ENCODE peak calls at places on chromosomes 6 and 20, in ten cellular contexts. D is cardiac fibroblast, B is astrocyte of the cerebellum, O is H7, R is bronchial epithelial cell, M is SJSA1, T is tibial nerve, C is A549, E is right atrium auricular region, I is left ventricle myocardium inferior. K is an unnamed sample.

GRCh38 chr20:16381444-16381843 is 191.8 kb downstream of the KIF16B start:
- DNase-seq in D (no peak), B (no peak), O (no peak), R (peak), M (no peak), T (no peak), C (no peak), E (no peak), I (no peak), K (no peak)

GRCh38 chr20:40156600-40157307 is 532.3 kb downstream of the MAFB start:
- DNase-seq in D (no peak), B (no peak), O (no peak), R (no peak), M (no peak), T (no peak), C (no peak), E (no peak), I (no peak), K (no peak)

GRCh38 chr20:22795897-22796296 is 211.5 kb upstream of the FOXA2 start:
- DNase-seq in D (peak), B (peak), O (no peak), R (peak), M (peak), T (peak), C (peak), E (peak), I (peak), K (peak)

GRCh38 chr20:14521436-14521835 is 184.0 kb upstream of the FLRT3 start:
- DNase-seq in D (peak), B (no peak), O (no peak), R (peak), M (no peak), T (no peak), C (peak), E (no peak), I (no peak), K (no peak)

GRCh38 chr6:116387374-116387773 is 16.6 kb downstream of the DSE start:
- DNase-seq in D (peak), B (no peak), O (no peak), R (peak), M (no peak), T (no peak), C (peak), E (no peak), I (no peak), K (peak)

GRCh38 chr20:6421321-6422030 is 298.6 kb upstream of the FERMT1 start:
- DNase-seq in D (no peak), B (no peak), O (no peak), R (no peak), M (no peak), T (no peak), C (no peak), E (no peak), I (no peak), K (no peak)

GRCh38 chr6:25934735-25935313 is 4.3 kb upstream of the SLC17A2 start:
- DNase-seq in D (peak), B (no peak), O (no peak), R (peak), M (no peak), T (no peak), C (no peak), E (no peak), I (no peak), K (no peak)

GRCh38 chr6:24517659-24518538 is 23.1 kb downstream of the ALDH5A1 start:
- DNase-seq in D (no peak), B (no peak), O (no peak), R (no peak), M (no peak), T (no peak), C (no peak), E (no peak), I (no peak), K (no peak)

GRCh38 chr6:125807293-125807692 is 16.5 kb downstream of the NCOA7 start:
- DNase-seq in D (no peak), B (no peak), O (no peak), R (no peak), M (no peak), T (no peak), C (no peak), E (no peak), I (no peak), K (no peak)

GRCh38 chr20:11891827-11892521 is 25.7 kb upstream of the BTBD3 start:
- DNase-seq in D (peak), B (peak), O (peak), R (peak), M (peak), T (no peak), C (peak), E (peak), I (peak), K (peak)

DNA sequence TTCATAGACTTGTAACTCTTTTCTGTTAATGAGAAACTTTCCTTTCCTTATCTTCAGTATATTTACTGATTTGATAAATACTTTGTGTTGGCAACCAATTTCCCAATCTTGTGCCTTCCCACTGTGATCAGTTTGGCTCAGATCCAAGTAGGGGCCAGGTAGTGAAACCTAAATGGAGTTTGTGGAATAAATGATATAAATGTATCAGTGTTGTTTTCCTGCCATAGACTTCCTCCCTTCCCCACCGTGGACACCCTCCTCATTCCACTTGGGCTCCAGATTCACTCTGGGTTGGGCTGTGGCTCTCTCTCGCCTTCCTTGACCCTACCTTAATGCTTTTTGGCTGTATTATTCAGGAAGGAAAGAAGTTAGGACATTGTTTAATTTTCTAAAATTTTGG is 1.3 kb downstream of the ZKSCAN3 start:
- DNase-seq in D (no peak), B (no peak), O (no peak), R (no peak), M (no peak), T (no peak), C (no peak), E (no peak), I (no peak), K (no peak)
- H3K4me3 ChIP-seq in D (no peak), B (no peak), O (no peak), R (no peak), M (peak), T (no peak), C (no peak), E (no peak), I (peak), K (no peak)

GRCh38 chr20:63175031-63175895 is 40.7 kb downstream of the YTHDF1 start:
- DNase-seq in D (no peak), B (no peak), O (peak), R (no peak), M (no peak), T (no peak), C (no peak), E (no peak), I (no peak), K (no peak)
- H3K4me3 ChIP-seq in D (no peak), B (no peak), O (peak), R (no peak), M (no peak), T (no peak), C (peak), E (no peak), I (peak), K (no peak)

DNA sequence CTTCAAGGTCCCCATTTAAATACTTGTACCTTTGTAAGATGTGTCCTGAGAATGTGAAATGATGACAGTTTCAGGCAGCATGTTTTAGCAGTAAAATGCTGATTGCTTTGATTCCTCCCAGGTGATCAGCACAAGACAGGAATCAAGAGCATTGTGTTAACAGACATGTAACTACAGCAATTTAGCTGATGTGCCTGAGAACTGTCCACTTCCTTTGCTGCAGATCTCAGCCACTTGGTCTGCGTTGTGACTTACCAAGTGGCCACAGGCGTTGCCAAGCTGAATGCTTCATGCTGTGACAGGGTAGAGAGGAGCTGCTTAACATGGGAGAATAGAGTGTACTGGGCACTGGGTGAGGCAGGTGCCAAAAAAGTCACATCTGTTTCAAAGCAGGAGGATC is 767.0 kb upstream of the POU3F2 start:
- DNase-seq in D (no peak), B (no peak), O (no peak), R (no peak), M (no peak), T (no peak), C (no peak), E (no peak), I (no peak), K (no peak)
- H3K4me3 ChIP-seq in D (no peak), B (no peak), O (no peak), R (no peak), M (no peak), T (no peak), C (no peak), E (no peak), I (no peak), K (no peak)

GRCh38 chr6:157980288-157981131 is 1.2 kb upstream of the SYNJ2 start:
- DNase-seq in D (no peak), B (no peak), O (no peak), R (no peak), M (no peak), T (no peak), C (no peak), E (no peak), I (no peak), K (no peak)
- H3K4me3 ChIP-seq in D (no peak), B (peak), O (peak), R (peak), M (no peak), T (no peak), C (peak), E (no peak), I (peak), K (no peak)

GRCh38 chr20:63232235-63233060 is 3.3 kb upstream of the BIRC7 start:
- DNase-seq in D (peak), B (peak), O (no peak), R (peak), M (peak), T (no peak), C (peak), E (no peak), I (no peak), K (peak)
- H3K4me3 ChIP-seq in D (no peak), B (no peak), O (no peak), R (no peak), M (no peak), T (no peak), C (no peak), E (no peak), I (no peak), K (peak)

GRCh38 chr6:43268348-43268685 is 25.0 kb downstream of the TTBK1 start:
- DNase-seq in D (no peak), B (no peak), O (no peak), R (no peak), M (no peak), T (no peak), C (no peak), E (no peak), I (peak), K (no peak)

GRCh38 chr6:43271103-43271815 is 26.8 kb upstream of the SLC22A7 start:
- DNase-seq in D (no peak), B (no peak), O (no peak), R (no peak), M (no peak), T (no peak), C (no peak), E (no peak), I (no peak), K (no peak)

GRCh38 chr6:43268782-43269272 is 25.5 kb downstream of the TTBK1 start:
- DNase-seq in D (no peak), B (no peak), O (no peak), R (no peak), M (no peak), T (no peak), C (no peak), E (no peak), I (no peak), K (no peak)

GRCh38 chr6:43267619-43268347 is 24.5 kb downstream of the TTBK1 start:
- DNase-seq in D (no peak), B (no peak), O (peak), R (no peak), M (no peak), T (no peak), C (no peak), E (no peak), I (no peak), K (no peak)

DNA sequence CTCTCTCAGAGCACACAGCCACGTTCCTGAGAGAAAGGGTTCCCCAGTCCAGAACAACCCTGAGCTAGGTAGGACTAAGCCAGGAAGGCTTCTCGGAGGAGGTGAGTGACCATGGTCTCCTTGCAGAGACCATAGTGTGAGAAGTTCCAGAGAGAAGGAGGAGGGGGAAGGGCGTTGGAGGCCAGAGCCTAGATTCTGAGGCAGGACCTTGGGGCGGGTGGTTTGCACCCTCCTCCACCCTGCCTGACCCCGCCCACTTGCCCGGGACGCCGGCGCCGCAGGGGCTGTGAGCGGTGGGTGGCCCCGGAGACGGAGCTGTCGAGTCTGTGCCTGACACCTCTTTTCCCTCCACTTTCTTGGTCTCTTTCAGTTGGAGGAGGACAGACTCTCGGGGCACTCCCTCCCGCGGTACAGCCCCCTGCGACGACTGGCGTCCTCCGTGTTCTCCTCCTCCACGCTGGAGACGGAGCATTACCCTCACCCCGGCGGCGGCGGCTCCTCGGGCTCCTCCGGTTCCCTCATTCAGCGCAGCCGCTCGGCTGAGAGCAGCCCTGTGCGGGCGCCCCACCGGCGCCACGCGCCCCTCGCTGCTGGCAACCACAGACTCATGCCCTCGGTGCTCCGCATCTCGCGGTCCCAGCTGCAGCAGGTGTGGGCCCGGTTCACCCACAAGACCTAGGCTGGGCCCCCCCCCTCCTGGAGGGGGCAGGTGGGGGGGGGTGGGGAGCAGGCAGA is 26.2 kb downstream of the TTBK1 start:
- DNase-seq in D (no peak), B (no peak), O (peak), R (no peak), M (peak), T (no peak), C (no peak), E (no peak), I (no peak), K (no peak)
- H3K4me3 ChIP-seq in D (peak), B (no peak), O (peak), R (no peak), M (peak), T (peak), C (no peak), E (no peak), I (peak), K (peak)

DNA sequence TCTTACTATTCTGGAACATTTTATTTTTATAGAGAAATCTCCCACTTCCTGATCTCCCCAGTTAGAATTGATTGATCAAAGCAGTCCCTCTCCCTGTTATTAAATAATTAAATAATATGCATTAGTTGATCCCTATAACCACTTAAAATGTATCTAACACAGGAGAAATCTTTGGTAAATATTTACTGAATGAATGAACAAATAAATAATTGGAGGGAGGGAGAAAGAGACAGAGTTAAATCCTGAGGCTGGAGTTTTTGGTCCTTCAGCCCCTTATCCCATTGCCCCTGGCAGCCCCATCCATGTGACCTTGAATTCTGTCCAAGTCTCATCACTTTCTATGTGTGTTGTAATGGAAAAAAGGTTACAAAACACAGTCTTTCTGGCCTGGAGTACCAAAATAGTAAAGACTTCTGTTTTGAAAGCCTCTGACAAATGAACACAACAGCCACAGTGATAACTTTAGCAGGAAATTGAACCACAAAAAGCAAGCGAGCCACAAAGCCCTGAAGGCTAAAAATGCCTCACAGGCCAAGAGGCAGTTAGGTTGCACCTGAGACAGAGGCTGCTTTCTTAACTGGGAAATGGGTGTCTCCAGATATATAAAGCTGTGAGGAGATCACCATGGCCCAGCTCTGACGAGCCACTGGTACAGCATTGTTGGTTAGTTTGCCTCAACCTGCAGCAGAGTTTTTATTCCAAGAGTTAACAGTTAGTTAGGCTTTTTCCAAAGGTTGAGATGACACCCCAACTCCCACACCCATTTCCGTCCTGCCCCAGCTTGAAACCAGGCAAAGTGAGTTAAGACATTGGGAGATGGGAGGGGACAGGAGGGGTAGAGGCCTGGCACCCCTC is 11.3 kb downstream of the NT5E start:
- DNase-seq in D (peak), B (no peak), O (no peak), R (no peak), M (no peak), T (no peak), C (no peak), E (no peak), I (no peak), K (peak)
- H3K4me3 ChIP-seq in D (no peak), B (no peak), O (no peak), R (no peak), M (no peak), T (no peak), C (no peak), E (no peak), I (no peak), K (no peak)

GRCh38 chr20:31707994-31708744 is 14.5 kb downstream of the BCL2L1 start:
- DNase-seq in D (no peak), B (no peak), O (peak), R (no peak), M (no peak), T (no peak), C (peak), E (no peak), I (peak), K (no peak)
- H3K4me3 ChIP-seq in D (no peak), B (no peak), O (no peak), R (no peak), M (no peak), T (no peak), C (no peak), E (no peak), I (peak), K (no peak)

DNA sequence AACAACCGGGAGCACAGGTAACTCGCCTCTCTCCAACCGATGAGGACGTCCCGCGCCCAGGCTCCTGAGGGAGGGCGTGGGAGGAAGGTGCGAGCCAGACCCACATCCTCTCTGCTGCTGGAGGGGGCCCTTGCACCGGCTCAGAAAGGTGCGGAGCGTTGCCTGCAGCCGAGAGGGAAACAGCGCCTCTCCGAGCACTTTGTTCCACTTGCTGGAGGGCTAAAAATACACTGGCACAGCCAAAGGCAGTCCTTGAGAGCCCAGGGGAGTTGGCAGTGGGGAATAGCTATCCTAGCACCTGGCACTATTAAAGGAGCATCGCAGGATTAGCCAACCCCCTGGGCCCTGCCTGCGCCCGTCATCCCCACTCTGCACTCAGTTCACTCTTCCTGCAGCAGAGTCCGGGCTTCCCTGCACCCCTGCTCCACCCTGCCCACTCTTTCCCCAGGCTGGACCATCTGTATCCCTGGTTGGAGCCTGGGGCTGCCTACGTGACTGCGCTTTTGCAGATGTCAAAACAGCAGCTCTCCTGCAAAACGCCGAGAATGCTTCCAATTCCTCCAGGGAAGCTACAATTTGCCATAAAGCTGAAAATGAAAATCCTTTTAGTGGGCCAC is 108.9 kb downstream of the SNX5 start:
- DNase-seq in D (no peak), B (no peak), O (peak), R (no peak), M (no peak), T (no peak), C (no peak), E (no peak), I (peak), K (no peak)
- H3K4me3 ChIP-seq in D (no peak), B (no peak), O (no peak), R (no peak), M (no peak), T (no peak), C (no peak), E (no peak), I (no peak), K (no peak)